ENCODE peak calls at places on chromosomes 12 and 14, in ten cellular contexts. K, C, Y, B, X, O, H, L, V and Z are unnamed samples.

GRCh38 chr12:112381421-112381897 is 772 bp downstream of the HECTD4 start:
- DNase-seq in B (peak; percentile 17), O (no peak), V (peak; percentile 50), Y (no peak), K (peak; percentile 33), X (no peak), H (no peak), C (no peak), L (no peak), Z (no peak)

GRCh38 chr12:118035194-118036041 is 18.9 kb downstream of the RFC5 start:
- DNase-seq in Y (no peak), K (peak; percentile 55), H (no peak), B (no peak), C (no peak), X (no peak), V (peak; percentile 16), L (no peak), O (peak; percentile 36), Z (peak; percentile 62)

GRCh38 chr14:56243110-56243509 is 124.9 kb downstream of the PELI2 start:
- DNase-seq in H (no peak), Y (no peak), O (no peak), X (no peak), K (no peak), B (no peak), L (no peak), C (no peak), V (no peak), Z (no peak)

GRCh38 chr12:98399532-98399931 is 115.9 kb upstream of the TMPO start:
- DNase-seq in O (no peak), K (peak; percentile 81), V (no peak), Y (no peak), H (peak; percentile 23), L (peak; percentile 67), X (no peak), B (peak; percentile 30), C (peak; percentile 42), Z (peak; percentile 65)

GRCh38 chr14:31950760-31951637 is 126.1 kb upstream of the ARHGAP5 start:
- DNase-seq in B (peak; percentile 66), X (no peak), K (peak; percentile 56), H (no peak), O (no peak), Y (no peak), C (no peak), V (peak; percentile 83), L (peak; percentile 73), Z (peak; percentile 89)

GRCh38 chr12:118773956-118774723 is 207.2 kb upstream of the SRRM4 start:
- DNase-seq in B (no peak), C (no peak), V (no peak), K (no peak), O (peak; percentile 19), L (no peak), X (no peak), Y (no peak), H (no peak), Z (no peak)

GRCh38 chr12:105109465-105110212 is 2.1 kb downstream of the WASHC4 start:
- DNase-seq in O (no peak), Y (no peak), K (peak; percentile 73), B (no peak), C (no peak), V (no peak), X (no peak), H (no peak), L (no peak), Z (no peak)

GRCh38 chr12:98699568-98699967 is 54.5 kb downstream of the APAF1 start:
- DNase-seq in X (no peak), C (no peak), Y (no peak), B (no peak), K (no peak), O (no peak), V (no peak), H (no peak), L (no peak), Z (no peak)

GRCh38 chr12:16955083-16955657 is 349.2 kb upstream of the LMO3 start:
- DNase-seq in V (no peak), K (no peak), C (no peak), H (no peak), L (peak; percentile 88), Y (no peak), B (no peak), X (no peak), O (no peak), Z (peak; percentile 26)

GRCh38 chr12:15701721-15702156 is 87.4 kb downstream of the EPS8 start:
- DNase-seq in O (peak; percentile 54), C (no peak), B (no peak), V (no peak), H (no peak), K (peak; percentile 83), X (no peak), Y (peak; percentile 66), L (peak; percentile 54), Z (peak; percentile 30)

GRCh38 chr14:65864993-65865392 is 452.5 kb downstream of the FUT8 start:
- DNase-seq in X (no peak), C (no peak), V (no peak), H (no peak), L (no peak), Y (no peak), K (no peak), B (no peak), O (no peak), Z (no peak)